ENCODE peak calls at places on chromosomes 7 and 10, in five cellular contexts. One of them, this sample, is unnamed.

GRCh38 chr10:5625992-5626777 is 40.2 kb downstream of the ASB13 start:
- DNase-seq in endothelial cell of umbilical vein: no peak
- DNase-seq in RWPE2: no peak
- DNase-seq in breast epithelium: no peak
- DNase-seq in ovary: no peak
- DNase-seq in this sample: no peak

GRCh38 chr10:110356628-110357245 is 52.0 kb upstream of the SMNDC1 start:
- DNase-seq in breast epithelium: peak; percentile 68
- DNase-seq in RWPE2: peak; percentile 86
- DNase-seq in endothelial cell of umbilical vein: no peak
- DNase-seq in ovary: peak; percentile 32
- DNase-seq in this sample: no peak

GRCh38 chr7:115662120-115662519 is 368.4 kb downstream of the TFEC start:
- DNase-seq in endothelial cell of umbilical vein: no peak
- DNase-seq in ovary: no peak
- DNase-seq in RWPE2: no peak
- DNase-seq in breast epithelium: no peak
- DNase-seq in this sample: no peak

GRCh38 chr7:20280475-20281351 is 50.0 kb upstream of the ITGB8 start:
- DNase-seq in ovary: no peak
- DNase-seq in RWPE2: no peak
- DNase-seq in breast epithelium: no peak
- DNase-seq in endothelial cell of umbilical vein: peak; percentile 25
- DNase-seq in this sample: no peak

GRCh38 chr7:116298055-116298454 is 87.7 kb downstream of the TES start:
- DNase-seq in breast epithelium: no peak
- DNase-seq in endothelial cell of umbilical vein: no peak
- DNase-seq in ovary: no peak
- DNase-seq in RWPE2: no peak
- DNase-seq in this sample: no peak

GRCh38 chr7:156620246-156620775 is 20.3 kb upstream of the RNF32 start:
- DNase-seq in breast epithelium: no peak
- DNase-seq in ovary: no peak
- DNase-seq in endothelial cell of umbilical vein: no peak
- DNase-seq in RWPE2: no peak
- DNase-seq in this sample: no peak

GRCh38 chr10:48507933-48508830 is 96.7 kb downstream of the ARHGAP22 start:
- DNase-seq in RWPE2: no peak
- DNase-seq in breast epithelium: no peak
- DNase-seq in ovary: peak; percentile 21
- DNase-seq in endothelial cell of umbilical vein: peak; percentile 43
- DNase-seq in this sample: no peak

GRCh38 chr10:75234683-75235374 is 928 bp downstream of the COMTD1 start:
- DNase-seq in endothelial cell of umbilical vein: no peak
- DNase-seq in breast epithelium: no peak
- DNase-seq in RWPE2: no peak
- DNase-seq in ovary: peak; percentile 72
- DNase-seq in this sample: no peak

GRCh38 chr10:130560079-130560478 is 423.9 kb downstream of the GLRX3 start:
- DNase-seq in ovary: no peak
- DNase-seq in RWPE2: no peak
- DNase-seq in breast epithelium: no peak
- DNase-seq in endothelial cell of umbilical vein: no peak
- DNase-seq in this sample: no peak

GRCh38 chr7:135180122-135180521 is 9.6 kb upstream of the CYREN start:
- DNase-seq in RWPE2: no peak
- DNase-seq in breast epithelium: no peak
- DNase-seq in endothelial cell of umbilical vein: no peak
- DNase-seq in ovary: no peak
- DNase-seq in this sample: no peak

GRCh38 chr7:29424295-29424983 is 139.2 kb upstream of the PRR15 start:
- DNase-seq in ovary: no peak
- DNase-seq in breast epithelium: no peak
- DNase-seq in endothelial cell of umbilical vein: no peak
- DNase-seq in RWPE2: no peak
- DNase-seq in this sample: no peak

GRCh38 chr10:43000021-43000411 is 76.9 kb upstream of the RET start:
- DNase-seq in RWPE2: no peak
- DNase-seq in breast epithelium: no peak
- DNase-seq in endothelial cell of umbilical vein: no peak
- DNase-seq in ovary: no peak
- DNase-seq in this sample: no peak

GRCh38 chr7:153902857-153903256 is 149.3 kb upstream of the DPP6 start:
- DNase-seq in endothelial cell of umbilical vein: no peak
- DNase-seq in RWPE2: no peak
- DNase-seq in ovary: no peak
- DNase-seq in breast epithelium: no peak
- DNase-seq in this sample: no peak

GRCh38 chr10:111037868-111038267 is 39.0 kb upstream of the ADRA2A start:
- DNase-seq in ovary: no peak
- DNase-seq in endothelial cell of umbilical vein: no peak
- DNase-seq in RWPE2: no peak
- DNase-seq in breast epithelium: no peak
- DNase-seq in this sample: no peak

GRCh38 chr10:74293686-74294365 is 142.8 kb downstream of the ADK start:
- DNase-seq in ovary: no peak
- DNase-seq in breast epithelium: no peak
- DNase-seq in RWPE2: no peak
- DNase-seq in endothelial cell of umbilical vein: peak; percentile 48
- DNase-seq in this sample: no peak

GRCh38 chr7:93390660-93391059 is 158.5 kb downstream of the VPS50 start:
- DNase-seq in endothelial cell of umbilical vein: no peak
- DNase-seq in RWPE2: no peak
- DNase-seq in ovary: no peak
- DNase-seq in breast epithelium: no peak
- DNase-seq in this sample: no peak

GRCh38 chr7:3914385-3914784 is 613.3 kb downstream of the SDK1 start:
- DNase-seq in endothelial cell of umbilical vein: no peak
- DNase-seq in RWPE2: no peak
- DNase-seq in ovary: no peak
- DNase-seq in breast epithelium: no peak
- DNase-seq in this sample: no peak

GRCh38 chr7:68224041-68224534 is 1227.5 kb downstream of the TYW1 start:
- DNase-seq in RWPE2: no peak
- DNase-seq in breast epithelium: peak; percentile 20
- DNase-seq in ovary: no peak
- DNase-seq in endothelial cell of umbilical vein: no peak
- DNase-seq in this sample: peak; percentile 69

GRCh38 chr7:101169838-101170531 is 4.6 kb upstream of the VGF start:
- DNase-seq in RWPE2: no peak
- DNase-seq in breast epithelium: peak; percentile 23
- DNase-seq in ovary: peak; percentile 77
- DNase-seq in endothelial cell of umbilical vein: peak; percentile 71
- DNase-seq in this sample: no peak

GRCh38 chr10:29253096-29254029 is 35.5 kb upstream of the LYZL1 start:
- DNase-seq in endothelial cell of umbilical vein: no peak
- DNase-seq in ovary: no peak
- DNase-seq in breast epithelium: no peak
- DNase-seq in RWPE2: no peak
- DNase-seq in this sample: no peak

GRCh38 chr7:159008055-159008405 is 136.6 kb downstream of the VIPR2 start:
- DNase-seq in RWPE2: no peak
- DNase-seq in ovary: no peak
- DNase-seq in endothelial cell of umbilical vein: no peak
- DNase-seq in breast epithelium: no peak
- DNase-seq in this sample: no peak

GRCh38 chr7:100604078-100604975 is 2.2 kb downstream of the PCOLCE start:
- DNase-seq in RWPE2: peak; percentile 81
- DNase-seq in breast epithelium: peak; percentile 51
- DNase-seq in ovary: peak; percentile 85
- DNase-seq in endothelial cell of umbilical vein: peak; percentile 43
- DNase-seq in this sample: peak; percentile 19

GRCh38 chr10:76869931-76870330 is 767.7 kb downstream of the KCNMA1 start:
- DNase-seq in RWPE2: no peak
- DNase-seq in ovary: no peak
- DNase-seq in endothelial cell of umbilical vein: no peak
- DNase-seq in breast epithelium: peak; percentile 60
- DNase-seq in this sample: no peak

GRCh38 chr10:131845505-131846223 is 55.1 kb upstream of the PPP2R2D start:
- DNase-seq in ovary: no peak
- DNase-seq in breast epithelium: no peak
- DNase-seq in RWPE2: peak; percentile 36
- DNase-seq in endothelial cell of umbilical vein: no peak
- DNase-seq in this sample: no peak

GRCh38 chr10:92544296-92544695 is 29.6 kb downstream of the IDE start:
- DNase-seq in RWPE2: no peak
- DNase-seq in breast epithelium: no peak
- DNase-seq in endothelial cell of umbilical vein: peak; percentile 45
- DNase-seq in ovary: no peak
- DNase-seq in this sample: no peak

GRCh38 chr7:15332962-15333361 is 228.9 kb downstream of the AGMO start:
- DNase-seq in breast epithelium: no peak
- DNase-seq in RWPE2: no peak
- DNase-seq in ovary: no peak
- DNase-seq in endothelial cell of umbilical vein: no peak
- DNase-seq in this sample: no peak

GRCh38 chr7:90433221-90433620 is 30.0 kb downstream of the CLDN12 start:
- DNase-seq in breast epithelium: no peak
- DNase-seq in endothelial cell of umbilical vein: no peak
- DNase-seq in ovary: no peak
- DNase-seq in RWPE2: no peak
- DNase-seq in this sample: no peak

GRCh38 chr7:102146122-102146521 is 140.5 kb upstream of the SH2B2 start:
- DNase-seq in RWPE2: no peak
- DNase-seq in ovary: no peak
- DNase-seq in breast epithelium: no peak
- DNase-seq in endothelial cell of umbilical vein: no peak
- DNase-seq in this sample: peak; percentile 58

GRCh38 chr7:91503934-91504575 is 239.8 kb downstream of the FZD1 start:
- DNase-seq in ovary: no peak
- DNase-seq in breast epithelium: no peak
- DNase-seq in RWPE2: no peak
- DNase-seq in endothelial cell of umbilical vein: peak; percentile 45
- DNase-seq in this sample: no peak

GRCh38 chr10:60257767-60258428 is 131.8 kb downstream of the ANK3 start:
- DNase-seq in RWPE2: no peak
- DNase-seq in breast epithelium: no peak
- DNase-seq in endothelial cell of umbilical vein: no peak
- DNase-seq in ovary: no peak
- DNase-seq in this sample: no peak

GRCh38 chr7:76231583-76231982 is 29.9 kb downstream of the SRRM3 start:
- DNase-seq in endothelial cell of umbilical vein: no peak
- DNase-seq in ovary: no peak
- DNase-seq in RWPE2: no peak
- DNase-seq in breast epithelium: no peak
- DNase-seq in this sample: no peak

GRCh38 chr7:114255404-114255841 is 159.2 kb upstream of the FOXP2 start:
- DNase-seq in endothelial cell of umbilical vein: no peak
- DNase-seq in ovary: no peak
- DNase-seq in breast epithelium: no peak
- DNase-seq in RWPE2: no peak
- DNase-seq in this sample: no peak

GRCh38 chr10:117677239-117677638 is 134.7 kb downstream of the EMX2 start:
- DNase-seq in endothelial cell of umbilical vein: no peak
- DNase-seq in ovary: no peak
- DNase-seq in breast epithelium: no peak
- DNase-seq in RWPE2: no peak
- DNase-seq in this sample: no peak

DNA sequence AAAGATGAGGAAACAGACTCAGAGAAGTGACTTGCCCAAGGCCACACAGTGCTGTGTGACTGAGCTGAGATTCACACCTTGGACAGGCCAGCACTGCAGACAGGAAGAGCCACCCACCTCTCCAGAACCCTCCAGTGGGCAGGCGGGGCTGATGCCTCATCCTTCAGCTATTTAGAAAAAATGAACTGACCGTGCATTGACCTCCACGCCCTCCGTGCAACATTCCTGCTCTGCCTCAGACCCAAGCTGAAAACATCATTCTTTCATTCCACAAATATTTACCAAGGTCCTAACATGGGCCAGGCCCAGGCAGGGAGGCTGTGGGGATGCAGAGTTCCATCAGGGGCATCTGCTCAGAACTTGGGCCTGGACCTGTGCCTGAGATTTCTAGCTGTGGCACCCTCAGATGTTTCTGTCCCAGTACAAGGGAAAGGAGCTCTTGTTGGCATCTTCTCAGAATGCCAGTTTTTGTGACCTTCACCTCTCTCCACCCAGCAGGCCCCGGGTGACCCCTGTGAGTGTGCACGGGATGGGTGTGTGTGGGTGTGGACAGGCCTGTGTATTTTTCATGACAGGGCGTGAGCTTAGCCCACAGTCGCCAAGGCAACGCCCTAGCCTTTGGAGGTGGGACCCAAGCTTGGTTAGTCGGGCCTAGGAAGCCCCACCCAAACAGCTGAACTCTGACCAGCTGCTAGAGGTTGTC is 6.5 kb downstream of the VSIR start:
- DNase-seq in endothelial cell of umbilical vein: peak; percentile 54
- DNase-seq in breast epithelium: peak; percentile 84
- DNase-seq in ovary: peak; percentile 60
- DNase-seq in RWPE2: peak; percentile 93
- DNase-seq in this sample: no peak
- H3K27ac ChIP-seq in endothelial cell of umbilical vein: peak overlapping the region; percentile 79
- H3K27ac ChIP-seq in breast epithelium: peak overlapping the region; percentile 82
- H3K27ac ChIP-seq in ovary: peak overlapping the region; percentile 60
- H3K27ac ChIP-seq in RWPE2: peak overlapping the region; percentile 87
- H3K27ac ChIP-seq in this sample: peak overlapping the region; percentile 11

DNA sequence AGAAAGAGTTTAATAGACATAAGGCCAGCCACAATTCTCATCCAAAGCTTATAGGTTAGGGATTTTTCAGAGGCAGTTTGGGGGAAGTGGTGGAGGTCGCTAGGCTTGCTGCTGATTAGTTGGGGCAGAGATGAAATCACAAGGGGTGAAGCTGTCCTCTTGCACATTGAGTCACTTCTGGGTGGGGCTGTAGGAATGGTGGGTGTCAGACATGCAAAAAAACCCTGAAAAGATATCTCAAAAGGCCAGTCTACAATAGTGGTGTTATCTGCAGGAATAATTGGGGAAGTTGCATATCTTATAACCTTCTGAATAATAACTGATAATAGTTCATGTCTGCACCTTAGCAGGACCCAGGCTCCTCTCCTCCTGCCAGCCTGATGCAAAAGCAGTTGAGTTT is 2.1 kb downstream of the FAM24B start:
- DNase-seq in breast epithelium: no peak
- DNase-seq in ovary: no peak
- DNase-seq in endothelial cell of umbilical vein: no peak
- DNase-seq in RWPE2: no peak
- DNase-seq in this sample: no peak
- H3K27ac ChIP-seq in breast epithelium: no peak overlapping the region
- H3K27ac ChIP-seq in ovary: no peak overlapping the region
- H3K27ac ChIP-seq in endothelial cell of umbilical vein: no peak overlapping the region
- H3K27ac ChIP-seq in RWPE2: peak overlapping the region; percentile 76
- H3K27ac ChIP-seq in this sample: no peak overlapping the region

DNA sequence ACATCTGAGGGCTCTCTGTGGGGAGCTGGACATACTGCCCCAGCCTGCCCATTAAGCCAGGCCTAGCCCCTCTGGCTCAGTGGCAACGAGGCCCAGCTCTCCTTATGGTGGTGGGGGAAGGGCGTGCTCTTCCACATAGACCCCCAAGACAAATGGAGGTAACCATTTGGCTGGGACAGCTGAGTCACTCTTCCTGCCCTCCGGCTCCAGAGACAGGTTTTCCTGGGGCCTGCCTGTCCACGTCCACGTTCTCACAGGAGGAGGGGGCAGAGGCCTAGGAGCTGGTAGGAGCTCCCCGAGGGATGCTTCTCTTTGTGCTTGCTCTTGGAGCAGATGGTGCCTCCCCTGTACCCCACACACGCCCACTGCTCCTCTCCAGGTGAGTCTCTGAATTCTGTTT is 33.5 kb downstream of the TSPAN15 start:
- DNase-seq in endothelial cell of umbilical vein: no peak
- DNase-seq in RWPE2: no peak
- DNase-seq in breast epithelium: no peak
- DNase-seq in ovary: no peak
- DNase-seq in this sample: no peak
- H3K27ac ChIP-seq in endothelial cell of umbilical vein: no peak overlapping the region
- H3K27ac ChIP-seq in RWPE2: no peak overlapping the region
- H3K27ac ChIP-seq in breast epithelium: no peak overlapping the region
- H3K27ac ChIP-seq in ovary: no peak overlapping the region
- H3K27ac ChIP-seq in this sample: peak overlapping the region; percentile 59

GRCh38 chr7:105800442-105800841 is 76.0 kb downstream of the ATXN7L1 start:
- DNase-seq in endothelial cell of umbilical vein: no peak
- DNase-seq in RWPE2: no peak
- DNase-seq in breast epithelium: no peak
- DNase-seq in ovary: no peak
- DNase-seq in this sample: no peak
- H3K27ac ChIP-seq in endothelial cell of umbilical vein: no peak overlapping the region
- H3K27ac ChIP-seq in RWPE2: no peak overlapping the region
- H3K27ac ChIP-seq in breast epithelium: no peak overlapping the region
- H3K27ac ChIP-seq in ovary: no peak overlapping the region
- H3K27ac ChIP-seq in this sample: no peak overlapping the region